ENCODE peak calls at places on chromosomes 3 and 15, in four cellular contexts. One of them, this sample, is unnamed.

GRCh38 chr3:11290743-11291680 is 18.8 kb downstream of the ATG7 start:
- DNase-seq in right lobe of liver: no peak
- DNase-seq in body of pancreas: no peak
- DNase-seq in adrenal gland: no peak
- DNase-seq in this sample: no peak

GRCh38 chr3:189121088-189121487 is 50.7 kb upstream of the TPRG1 start:
- DNase-seq in right lobe of liver: no peak
- DNase-seq in body of pancreas: no peak
- DNase-seq in adrenal gland: no peak
- DNase-seq in this sample: no peak

GRCh38 chr3:55454611-55455010 is 32.5 kb downstream of the WNT5A start:
- DNase-seq in right lobe of liver: no peak
- DNase-seq in body of pancreas: no peak
- DNase-seq in adrenal gland: no peak
- DNase-seq in this sample: no peak

GRCh38 chr3:55407426-55407820 is 79.7 kb downstream of the WNT5A start:
- DNase-seq in right lobe of liver: no peak
- DNase-seq in body of pancreas: no peak
- DNase-seq in adrenal gland: no peak
- DNase-seq in this sample: no peak

GRCh38 chr15:52427804-52428203 is 100.9 kb downstream of the MYO5A start:
- DNase-seq in right lobe of liver: no peak
- DNase-seq in body of pancreas: no peak
- DNase-seq in adrenal gland: peak; percentile 60
- DNase-seq in this sample: no peak

GRCh38 chr3:188558343-188559068 is 404.5 kb downstream of the LPP start:
- DNase-seq in right lobe of liver: no peak
- DNase-seq in body of pancreas: no peak
- DNase-seq in adrenal gland: no peak
- DNase-seq in this sample: no peak

GRCh38 chr15:65386376-65386775 is 8.6 kb upstream of the IGDCC3 start:
- DNase-seq in right lobe of liver: no peak
- DNase-seq in body of pancreas: no peak
- DNase-seq in adrenal gland: no peak
- DNase-seq in this sample: no peak

GRCh38 chr15:95174281-95174680 is 942.9 kb downstream of the MCTP2 start:
- DNase-seq in right lobe of liver: no peak
- DNase-seq in body of pancreas: peak; percentile 5
- DNase-seq in adrenal gland: no peak
- DNase-seq in this sample: no peak

GRCh38 chr3:105401691-105402149 is 35.0 kb downstream of the ALCAM start:
- DNase-seq in right lobe of liver: no peak
- DNase-seq in body of pancreas: no peak
- DNase-seq in adrenal gland: no peak
- DNase-seq in this sample: no peak

GRCh38 chr15:100650685-100651084 is 48.3 kb downstream of the ASB7 start:
- DNase-seq in right lobe of liver: no peak
- DNase-seq in body of pancreas: no peak
- DNase-seq in adrenal gland: no peak
- DNase-seq in this sample: no peak

GRCh38 chr3:193053031-193053430 is 135.4 kb upstream of the MB21D2 start:
- DNase-seq in right lobe of liver: no peak
- DNase-seq in body of pancreas: no peak
- DNase-seq in adrenal gland: no peak
- DNase-seq in this sample: no peak

GRCh38 chr3:86969500-86970189 is 21.3 kb downstream of the VGLL3 start:
- DNase-seq in right lobe of liver: no peak
- DNase-seq in body of pancreas: peak; percentile 42
- DNase-seq in adrenal gland: no peak
- DNase-seq in this sample: no peak

GRCh38 chr15:75620776-75621536 is 4.6 kb downstream of the SNUPN start:
- DNase-seq in right lobe of liver: no peak
- DNase-seq in body of pancreas: peak; percentile 46
- DNase-seq in adrenal gland: no peak
- DNase-seq in this sample: peak; percentile 31

GRCh38 chr3:108090701-108091497 is at the start of gene CD47:
- DNase-seq in right lobe of liver: peak; percentile 97
- DNase-seq in body of pancreas: peak; percentile 96
- DNase-seq in adrenal gland: peak; percentile 97
- DNase-seq in this sample: peak; percentile 95
- TF ChIP-seq POLR2A in right lobe of liver: peak; percentile 83
- TF ChIP-seq POLR2A in body of pancreas: peak; percentile 87
- TF ChIP-seq POLR2A in adrenal gland: peak; percentile 75
- TF ChIP-seq POLR2A in this sample: peak; percentile 92

DNA sequence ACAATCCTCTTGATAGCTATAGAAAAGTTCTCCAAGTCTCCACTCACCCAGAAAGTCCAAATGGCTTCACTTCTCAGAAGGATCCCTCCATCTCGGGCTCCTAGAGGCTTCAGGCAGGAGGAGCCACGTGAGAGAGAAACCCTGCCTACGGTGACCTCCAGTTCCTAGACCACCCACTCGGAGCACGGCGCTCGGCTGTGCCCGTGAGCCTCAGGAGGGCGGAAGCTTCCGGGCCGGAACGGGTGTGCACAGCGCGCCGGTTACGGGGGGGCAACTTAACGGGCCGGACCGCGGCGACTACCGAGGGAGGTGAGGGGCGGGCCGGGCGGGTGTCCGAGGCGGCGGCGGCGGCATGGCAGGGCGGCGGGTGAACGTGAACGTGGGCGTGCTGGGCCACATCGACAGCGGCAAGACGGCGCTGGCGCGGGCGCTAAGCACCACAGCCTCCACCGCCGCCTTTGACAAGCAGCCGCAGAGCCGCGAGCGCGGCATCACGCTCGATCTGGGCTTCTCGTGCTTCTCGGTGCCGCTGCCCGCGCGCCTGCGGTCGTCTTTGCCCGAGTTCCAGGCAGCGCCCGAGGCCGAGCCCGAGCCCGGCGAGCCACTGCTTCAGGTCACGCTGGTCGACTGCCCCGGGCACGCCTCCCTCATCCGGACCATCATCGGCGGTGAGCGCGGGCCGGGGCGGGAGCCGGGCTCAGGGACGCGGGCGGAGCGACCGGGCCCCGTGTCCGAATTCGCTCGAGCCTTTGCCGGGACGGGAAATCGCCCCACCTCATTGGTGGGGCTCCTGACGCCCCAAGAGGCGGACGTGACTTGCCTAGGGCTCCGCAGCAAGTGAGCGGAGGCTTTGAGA is at the start of gene EEFSEC:
- DNase-seq in right lobe of liver: peak; percentile 85
- DNase-seq in body of pancreas: peak; percentile 88
- DNase-seq in adrenal gland: peak; percentile 79
- DNase-seq in this sample: peak; percentile 55
- TF ChIP-seq POLR2A in right lobe of liver: peak; percentile 73
- TF ChIP-seq POLR2A in body of pancreas: no peak
- TF ChIP-seq POLR2A in adrenal gland: no peak
- TF ChIP-seq POLR2A in this sample: no peak

GRCh38 chr3:71064288-71064975 is 519.1 kb downstream of the FOXP1 start:
- DNase-seq in right lobe of liver: peak; percentile 51
- DNase-seq in body of pancreas: no peak
- DNase-seq in adrenal gland: peak; percentile 37
- DNase-seq in this sample: peak; percentile 39
- TF ChIP-seq POLR2A in right lobe of liver: no peak
- TF ChIP-seq POLR2A in body of pancreas: no peak
- TF ChIP-seq POLR2A in adrenal gland: no peak
- TF ChIP-seq POLR2A in this sample: peak; percentile 21

DNA sequence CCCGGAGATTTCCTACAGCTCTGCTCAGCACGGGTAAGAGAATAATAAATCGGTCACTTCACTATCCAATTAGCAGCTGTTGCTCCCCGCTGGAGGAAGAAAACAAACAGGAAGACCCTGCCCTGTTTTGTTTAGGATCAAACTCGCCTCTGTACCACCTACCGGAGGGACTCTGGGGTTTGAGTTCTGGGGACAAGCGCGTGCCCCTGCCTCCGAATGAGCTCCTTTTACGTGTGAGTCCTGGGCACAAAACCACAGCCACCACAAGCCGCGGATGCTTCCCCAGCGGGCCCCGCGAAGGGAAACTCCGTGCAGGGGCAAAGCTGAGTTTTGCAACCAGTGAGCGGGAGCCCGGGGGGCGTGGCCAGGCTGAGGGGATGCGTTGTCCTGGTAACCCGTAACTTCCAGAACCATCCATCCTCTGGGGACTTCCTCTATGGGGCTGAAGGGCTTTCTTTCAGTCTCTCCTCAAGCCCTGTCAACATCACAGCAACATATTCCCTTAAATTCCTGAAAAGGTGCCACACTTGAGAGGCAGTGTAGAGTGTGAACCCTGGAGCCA is 315.8 kb upstream of the PROK2 start:
- DNase-seq in right lobe of liver: peak; percentile 80
- DNase-seq in body of pancreas: peak; percentile 62
- DNase-seq in adrenal gland: peak; percentile 75
- DNase-seq in this sample: peak; percentile 20
- TF ChIP-seq POLR2A in right lobe of liver: no peak
- TF ChIP-seq POLR2A in body of pancreas: no peak
- TF ChIP-seq POLR2A in adrenal gland: peak; percentile 44
- TF ChIP-seq POLR2A in this sample: peak; percentile 19

GRCh38 chr3:52154135-52155094 is at the start of gene POC1A:
- DNase-seq in right lobe of liver: peak; percentile 98
- DNase-seq in body of pancreas: peak; percentile 97
- DNase-seq in adrenal gland: peak; percentile 93
- DNase-seq in this sample: peak; percentile 98
- TF ChIP-seq POLR2A in right lobe of liver: peak; percentile 83
- TF ChIP-seq POLR2A in body of pancreas: peak; percentile 27
- TF ChIP-seq POLR2A in adrenal gland: peak; percentile 15
- TF ChIP-seq POLR2A in this sample: peak; percentile 27

GRCh38 chr15:80404057-80404718 is at the start of gene ARNT2:
- DNase-seq in right lobe of liver: no peak
- DNase-seq in body of pancreas: peak; percentile 48
- DNase-seq in adrenal gland: peak; percentile 28
- DNase-seq in this sample: no peak
- TF ChIP-seq POLR2A in right lobe of liver: no peak
- TF ChIP-seq POLR2A in body of pancreas: no peak
- TF ChIP-seq POLR2A in adrenal gland: no peak
- TF ChIP-seq POLR2A in this sample: no peak